ENCODE peak calls at places on chromosomes 11 and 22, in six cellular contexts. M is right lobe of liver; A is 8988T; B is NCI-H1092; K is activated CD8-positive, alpha-beta memory T cell treated with anti-CD3 and anti-CD28 coated beads for 4 hours; U is mucosa of descending colon. E is an unnamed sample.

GRCh38 chr11:27864046-27865025 is 164.1 kb upstream of the BDNF start:
- DNase-seq in B (no peak), A (no peak), U (peak; percentile 77), K (no peak), M (no peak), E (no peak)

GRCh38 chr11:128342511-128343133 is 244.7 kb downstream of the ETS1 start:
- DNase-seq in K (no peak), M (no peak), A (no peak), B (peak; percentile 77), U (peak; percentile 43), E (no peak)

GRCh38 chr22:17536269-17536668 is 27.0 kb upstream of the SLC25A18 start:
- DNase-seq in B (no peak), U (no peak), A (no peak), K (no peak), M (no peak), E (no peak)

GRCh38 chr11:83511646-83512045 is 225.5 kb upstream of the CCDC90B start:
- DNase-seq in M (no peak), K (no peak), B (no peak), A (no peak), U (no peak), E (no peak)

GRCh38 chr11:2189938-2190669 is 18.5 kb upstream of the TH start:
- DNase-seq in A (no peak), B (no peak), M (no peak), U (no peak), K (no peak), E (no peak)

GRCh38 chr11:47617417-47617809 is 23.2 kb upstream of the C1QTNF4 start:
- DNase-seq in U (no peak), A (no peak), B (no peak), K (no peak), M (no peak), E (no peak)

GRCh38 chr22:27809226-27809625 is 7.7 kb upstream of the MN1 start:
- DNase-seq in B (peak; percentile 21), A (no peak), U (no peak), K (no peak), M (no peak), E (no peak)

GRCh38 chr11:35066783-35067476 is 72.0 kb upstream of the CD44 start:
- DNase-seq in M (no peak), B (no peak), U (no peak), A (no peak), K (peak; percentile 16), E (peak; percentile 89)

GRCh38 chr11:61699737-61700160 is 19.6 kb downstream of the DAGLA start:
- DNase-seq in M (no peak), K (no peak), A (no peak), U (peak; percentile 79), B (peak; percentile 81), E (no peak)

GRCh38 chr22:48899523-48900326 is 927.9 kb downstream of the BRD1 start:
- DNase-seq in A (no peak), M (peak; percentile 51), B (no peak), U (no peak), K (no peak), E (no peak)

GRCh38 chr11:75492181-75492820 is 33.4 kb downstream of the GDPD5 start:
- DNase-seq in M (no peak), A (peak; percentile 59), U (no peak), K (peak; percentile 35), B (no peak), E (peak; percentile 62)

GRCh38 chr11:72015511-72016061 is 16.9 kb downstream of the IL18BP start:
- DNase-seq in B (no peak), A (no peak), K (no peak), M (no peak), U (no peak), E (peak; percentile 56)

GRCh38 chr11:11845066-11845465 is 3.3 kb downstream of the USP47 start:
- DNase-seq in U (no peak), A (no peak), B (no peak), M (no peak), K (no peak), E (peak; percentile 62)

GRCh38 chr11:114111369-114112042 is 52.0 kb downstream of the ZBTB16 start:
- DNase-seq in U (no peak), B (no peak), M (no peak), K (no peak), A (no peak), E (peak; percentile 94)

GRCh38 chr11:91248199-91248807 is 976.3 kb upstream of the FAT3 start:
- DNase-seq in M (no peak), A (no peak), U (no peak), K (no peak), B (no peak), E (peak; percentile 82)

GRCh38 chr11:20477418-20478090 is 90.0 kb downstream of the PRMT3 start:
- DNase-seq in B (no peak), M (no peak), K (no peak), A (no peak), U (no peak), E (peak; percentile 46)

GRCh38 chr11:10087186-10087585 is 206.8 kb downstream of the SBF2 start:
- DNase-seq in A (no peak), B (no peak), U (no peak), K (no peak), M (no peak), E (no peak)

GRCh38 chr22:39259698-39260097 is 14.9 kb upstream of the PDGFB start:
- DNase-seq in A (no peak), B (no peak), U (no peak), M (no peak), K (no peak), E (no peak)

E was measured in OCI-M1.